ENCODE peak calls at places on chromosomes 7 and 10, in five cellular contexts. L, D, E, R and P are unnamed samples.

GRCh38 chr10:129099486-129099885 is 367.6 kb upstream of the MGMT start:
- DNase-seq in L (no peak), D (no peak), E (no peak), R (no peak), P (no peak)

GRCh38 chr7:130134726-130135125 is 64.4 kb downstream of the KLHDC10 start:
- DNase-seq in L (no peak), D (no peak), E (no peak), R (no peak), P (no peak)

GRCh38 chr7:131403322-131403721 is 75.6 kb downstream of the MKLN1 start:
- DNase-seq in L (no peak), D (no peak), E (no peak), R (no peak), P (no peak)

GRCh38 chr10:62696798-62697197 is 107.7 kb upstream of the ADO start:
- DNase-seq in L (no peak), D (no peak), E (no peak), R (no peak), P (no peak)

GRCh38 chr7:31106303-31107105 is 54.4 kb downstream of the ADCYAP1R1 start:
- DNase-seq in L (peak; percentile 39), D (no peak), E (no peak), R (no peak), P (no peak)

GRCh38 chr10:49600781-49601400 is 9.2 kb upstream of the SLC18A3 start:
- DNase-seq in L (no peak), D (no peak), E (no peak), R (no peak), P (peak; percentile 11)

GRCh38 chr10:31320179-31320597 is 1.2 kb downstream of the ZEB1 start:
- DNase-seq in L (peak; percentile 76), D (peak; percentile 18), E (peak; percentile 45), R (peak; percentile 59), P (peak; percentile 77)

GRCh38 chr7:105691692-105692564 is 110.6 kb upstream of the EFCAB10 start:
- DNase-seq in L (peak; percentile 78), D (no peak), E (peak; percentile 65), R (no peak), P (no peak)

GRCh38 chr7:87220734-87221215 is 1.2 kb upstream of the TMEM243 start:
- DNase-seq in L (peak; percentile 60), D (no peak), E (no peak), R (peak; percentile 42), P (no peak)

GRCh38 chr10:31149835-31150512 is 118.3 kb upstream of the ZNF438 start:
- DNase-seq in L (no peak), D (no peak), E (no peak), R (no peak), P (no peak)

GRCh38 chr10:14688606-14689005 is 86.1 kb downstream of the FAM107B start:
- DNase-seq in L (no peak), D (no peak), E (no peak), R (peak; percentile 44), P (no peak)

GRCh38 chr10:96690755-96691730 is 29.3 kb downstream of the PIK3AP1 start:
- DNase-seq in L (no peak), D (no peak), E (no peak), R (no peak), P (peak; percentile 46)

GRCh38 chr10:125337510-125337909 is 177.1 kb upstream of the CTBP2 start:
- DNase-seq in L (peak; percentile 72), D (no peak), E (no peak), R (no peak), P (peak; percentile 37)

GRCh38 chr7:153576096-153576495 is 476.1 kb upstream of the DPP6 start:
- DNase-seq in L (no peak), D (no peak), E (no peak), R (no peak), P (no peak)

GRCh38 chr7:158614695-158615094 is 27.1 kb upstream of the PTPRN2 start:
- DNase-seq in L (no peak), D (no peak), E (no peak), R (no peak), P (no peak)

DNA sequence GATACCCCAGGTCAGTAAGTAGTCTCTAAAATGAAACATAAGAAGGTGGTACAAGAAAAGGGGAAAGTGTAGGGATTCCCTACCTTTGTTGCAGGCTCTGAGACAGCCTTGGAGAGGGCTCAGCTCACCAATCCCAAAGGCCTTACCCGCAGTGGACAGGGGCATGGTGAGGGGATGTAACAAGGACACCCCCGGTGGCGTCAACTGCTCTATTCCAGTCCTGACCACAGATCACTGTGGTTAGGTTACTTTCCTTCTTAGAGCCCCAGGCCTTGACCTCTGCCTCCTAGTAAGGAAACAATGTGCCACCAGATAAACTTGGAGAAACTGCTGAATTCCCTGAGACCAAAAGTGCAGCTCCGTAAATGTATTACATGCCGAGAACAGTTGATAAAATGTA is 17.5 kb downstream of the PLXNA4 start:
- DNase-seq in L (no peak), D (no peak), E (no peak), R (no peak), P (peak; percentile 41)
- H3K27me3 ChIP-seq in L (peaks cover 25% of the 10 kb centered on the region), D (peaks cover 11% of the 10 kb centered on the region), E (no peaks in the 10 kb centered on the region), R (no peaks in the 10 kb centered on the region), P (peaks cover 8% of the 10 kb centered on the region)

GRCh38 chr10:33494694-33495093 is 160.2 kb upstream of the NRP1 start:
- DNase-seq in L (no peak), D (no peak), E (no peak), R (no peak), P (no peak)
- H3K27me3 ChIP-seq in L (no peaks in the 10 kb centered on the region), D (no peaks in the 10 kb centered on the region), E (no peaks in the 10 kb centered on the region), R (no peaks in the 10 kb centered on the region), P (no peaks in the 10 kb centered on the region)

GRCh38 chr10:123551259-123551658 is 114.9 kb upstream of the GPR26 start:
- DNase-seq in L (no peak), D (no peak), E (no peak), R (no peak), P (no peak)
- H3K27me3 ChIP-seq in L (no peaks in the 10 kb centered on the region), D (peaks cover 12% of the 10 kb centered on the region), E (no peaks in the 10 kb centered on the region), R (no peaks in the 10 kb centered on the region), P (no peaks in the 10 kb centered on the region)

GRCh38 chr10:34727595-34728033 is 87.5 kb downstream of the PARD3 start:
- DNase-seq in L (no peak), D (no peak), E (no peak), R (no peak), P (no peak)
- H3K27me3 ChIP-seq in L (no peaks in the 10 kb centered on the region), D (no peaks in the 10 kb centered on the region), E (no peaks in the 10 kb centered on the region), R (no peaks in the 10 kb centered on the region), P (no peaks in the 10 kb centered on the region)

GRCh38 chr10:84238909-84239308 is 2.4 kb downstream of the LRIT1 start:
- DNase-seq in L (no peak), D (no peak), E (no peak), R (no peak), P (no peak)
- H3K27me3 ChIP-seq in L (no peaks in the 10 kb centered on the region), D (peaks cover 62% of the 10 kb centered on the region), E (no peaks in the 10 kb centered on the region), R (no peaks in the 10 kb centered on the region), P (peaks cover 3% of the 10 kb centered on the region)

DNA sequence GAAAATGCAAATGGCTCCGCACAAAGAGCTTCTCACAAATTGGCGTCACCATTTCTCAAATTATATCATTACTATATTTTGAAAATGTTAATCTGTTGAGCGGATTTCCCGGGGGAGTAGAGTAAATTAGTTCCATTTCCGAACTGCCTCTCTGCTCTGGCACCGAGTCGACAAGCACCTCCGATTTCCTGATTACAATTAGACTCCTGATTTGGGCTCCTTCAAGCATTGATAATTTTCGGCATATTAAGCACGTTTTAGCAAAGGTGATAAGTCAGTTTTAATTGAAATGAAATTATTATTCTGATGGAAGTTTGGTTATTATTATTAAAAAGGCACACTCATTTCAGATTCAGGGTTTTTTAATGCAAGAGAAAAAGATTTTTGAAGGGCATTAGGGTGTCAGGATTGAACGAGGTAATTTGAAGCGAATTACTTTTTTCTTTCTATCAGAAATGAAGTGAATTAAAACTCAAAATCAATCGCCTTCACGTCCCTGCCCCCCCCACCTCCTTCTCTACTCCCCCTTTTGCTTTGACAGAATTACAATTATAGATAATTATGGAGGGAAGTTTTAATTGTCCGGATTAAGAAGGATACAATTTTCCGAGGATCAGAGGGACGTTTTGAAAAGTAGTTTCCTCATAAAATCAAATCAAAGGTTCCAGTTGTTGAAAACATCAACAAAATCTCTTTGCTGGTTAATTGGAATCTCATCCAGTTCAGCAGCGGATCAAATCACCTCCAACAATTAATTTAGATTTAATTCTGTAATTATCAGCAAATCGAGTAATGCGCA is 3.9 kb upstream of the UNCX start:
- DNase-seq in L (no peak), D (no peak), E (no peak), R (no peak), P (peak; percentile 26)
- H3K27me3 ChIP-seq in L (peaks cover 92% of the 10 kb centered on the region), D (peaks cover 53% of the 10 kb centered on the region), E (peaks cover 18% of the 10 kb centered on the region), R (peaks cover 88% of the 10 kb centered on the region), P (peaks cover 91% of the 10 kb centered on the region)

GRCh38 chr7:155450558-155450827 is 7.4 kb upstream of the EN2 start:
- DNase-seq in L (no peak), D (no peak), E (no peak), R (no peak), P (no peak)
- H3K27me3 ChIP-seq in L (peaks cover 99% of the 10 kb centered on the region), D (peaks cover 81% of the 10 kb centered on the region), E (peaks cover 78% of the 10 kb centered on the region), R (peaks cover 93% of the 10 kb centered on the region), P (peaks cover 98% of the 10 kb centered on the region)

DNA sequence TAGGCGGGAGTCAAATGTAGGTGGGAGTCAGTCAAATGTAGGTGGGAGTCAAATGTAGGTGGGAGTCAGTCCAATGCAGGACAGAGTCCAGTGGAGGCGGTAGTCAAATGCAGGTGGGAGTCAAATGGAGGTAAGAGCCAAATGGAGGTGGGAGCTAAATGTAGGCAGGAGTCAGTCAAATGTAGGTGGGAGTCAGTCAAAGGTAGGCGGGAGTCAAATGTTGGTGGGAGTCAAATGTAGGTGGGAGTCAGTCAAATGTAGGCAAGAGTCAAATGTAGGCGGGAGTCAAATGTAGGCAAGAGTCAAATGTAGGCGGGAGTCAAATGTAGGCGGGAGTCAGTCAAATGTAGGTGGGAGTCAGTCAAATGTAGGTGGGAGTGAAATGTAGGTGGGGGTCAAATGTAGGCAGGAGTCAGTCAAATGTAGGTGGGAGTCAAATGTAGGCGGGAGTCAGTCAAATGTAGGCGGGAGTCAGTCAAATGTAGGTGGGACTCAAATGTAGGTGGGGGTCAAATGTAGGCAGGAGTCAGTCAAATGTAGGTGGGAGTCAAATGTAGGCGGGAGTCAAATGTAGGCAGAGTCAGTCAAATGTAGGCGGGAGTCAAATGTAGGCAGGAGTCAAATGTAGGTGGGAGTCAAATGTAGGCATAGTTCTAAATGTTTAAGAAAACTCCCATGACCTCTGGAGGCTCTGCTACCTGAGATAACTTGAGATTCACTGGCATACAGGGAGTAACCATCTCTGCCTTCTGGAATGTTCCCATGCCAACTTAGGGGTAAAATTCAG is 30.2 kb upstream of the ZFAND2A start:
- DNase-seq in L (no peak), D (no peak), E (no peak), R (no peak), P (no peak)
- H3K27me3 ChIP-seq in L (peaks cover 18% of the 10 kb centered on the region), D (peaks cover 85% of the 10 kb centered on the region), E (peaks cover 30% of the 10 kb centered on the region), R (peaks cover 52% of the 10 kb centered on the region), P (no peaks in the 10 kb centered on the region)